ENCODE peak calls at places on chromosome 17, in eight cellular contexts. One of them, this sample, is unnamed. For H3K4me1, the result is how much of the 10 kb centered on the place peaks cover.

GRCh38 chr17:64173646-64174045 is 43.7 kb upstream of the ERN1 start:
- DNase-seq in gastrocnemius medialis: peak
- DNase-seq in adrenal gland: peak
- DNase-seq in HCT116: no peak
- DNase-seq in ovary: no peak
- DNase-seq in A549: no peak
- DNase-seq in IMR-90: no peak
- DNase-seq in prostate gland: no peak
- DNase-seq in this sample: no peak

GRCh38 chr17:42399948-42400843 is 12.0 kb upstream of the STAT3 start:
- DNase-seq in gastrocnemius medialis: no peak
- DNase-seq in adrenal gland: no peak
- DNase-seq in HCT116: no peak
- DNase-seq in ovary: no peak
- DNase-seq in A549: no peak
- DNase-seq in IMR-90: no peak
- DNase-seq in prostate gland: no peak
- DNase-seq in this sample: no peak

GRCh38 chr17:50035421-50035879 is 20.5 kb upstream of the ITGA3 start:
- DNase-seq in gastrocnemius medialis: no peak
- DNase-seq in adrenal gland: peak
- DNase-seq in HCT116: no peak
- DNase-seq in ovary: no peak
- DNase-seq in A549: no peak
- DNase-seq in IMR-90: no peak
- DNase-seq in prostate gland: no peak
- DNase-seq in this sample: no peak

GRCh38 chr17:57735707-57736106 is 9.4 kb downstream of the CCDC182 start:
- DNase-seq in gastrocnemius medialis: no peak
- DNase-seq in adrenal gland: no peak
- DNase-seq in HCT116: peak
- DNase-seq in ovary: no peak
- DNase-seq in A549: peak
- DNase-seq in IMR-90: no peak
- DNase-seq in prostate gland: no peak
- DNase-seq in this sample: no peak

GRCh38 chr17:79803421-79803996 is 6.6 kb upstream of the CBX8 start:
- DNase-seq in gastrocnemius medialis: no peak
- DNase-seq in adrenal gland: no peak
- DNase-seq in HCT116: no peak
- DNase-seq in ovary: no peak
- DNase-seq in A549: no peak
- DNase-seq in IMR-90: no peak
- DNase-seq in prostate gland: no peak
- DNase-seq in this sample: no peak

GRCh38 chr17:36593651-36594316 is 2.1 kb downstream of the DHRS11 start:
- DNase-seq in gastrocnemius medialis: no peak
- DNase-seq in adrenal gland: peak
- DNase-seq in HCT116: no peak
- DNase-seq in ovary: no peak
- DNase-seq in A549: no peak
- DNase-seq in IMR-90: no peak
- DNase-seq in prostate gland: no peak
- DNase-seq in this sample: peak

GRCh38 chr17:41810659-41811548 is 845 bp downstream of the P3H4 start:
- DNase-seq in gastrocnemius medialis: no peak
- DNase-seq in adrenal gland: no peak
- DNase-seq in HCT116: no peak
- DNase-seq in ovary: peak
- DNase-seq in A549: no peak
- DNase-seq in IMR-90: no peak
- DNase-seq in prostate gland: peak
- DNase-seq in this sample: peak

GRCh38 chr17:27609606-27610303 is 21.2 kb upstream of the LGALS9 start:
- DNase-seq in gastrocnemius medialis: no peak
- DNase-seq in adrenal gland: peak
- DNase-seq in HCT116: no peak
- DNase-seq in ovary: peak
- DNase-seq in A549: peak
- DNase-seq in IMR-90: peak
- DNase-seq in prostate gland: peak
- DNase-seq in this sample: peak

GRCh38 chr17:45341389-45342158 is 24.8 kb upstream of the MAP3K14 start:
- DNase-seq in gastrocnemius medialis: no peak
- DNase-seq in adrenal gland: peak
- DNase-seq in HCT116: peak
- DNase-seq in ovary: no peak
- DNase-seq in A549: peak
- DNase-seq in IMR-90: peak
- DNase-seq in prostate gland: no peak
- DNase-seq in this sample: peak

GRCh38 chr17:51352798-51353197 is 92.5 kb downstream of the UTP18 start:
- DNase-seq in gastrocnemius medialis: no peak
- DNase-seq in adrenal gland: no peak
- DNase-seq in HCT116: no peak
- DNase-seq in ovary: no peak
- DNase-seq in A549: no peak
- DNase-seq in IMR-90: no peak
- DNase-seq in prostate gland: no peak
- DNase-seq in this sample: no peak

GRCh38 chr17:48636177-48637018 is 10.2 kb upstream of the HOXB9 start:
- DNase-seq in gastrocnemius medialis: peak
- DNase-seq in adrenal gland: peak
- DNase-seq in HCT116: no peak
- DNase-seq in ovary: no peak
- DNase-seq in A549: peak
- DNase-seq in IMR-90: peak
- DNase-seq in prostate gland: no peak
- DNase-seq in this sample: peak

GRCh38 chr17:28076138-28076537 is 33.7 kb downstream of the NLK start:
- DNase-seq in gastrocnemius medialis: no peak
- DNase-seq in adrenal gland: no peak
- DNase-seq in HCT116: no peak
- DNase-seq in ovary: no peak
- DNase-seq in A549: no peak
- DNase-seq in IMR-90: no peak
- DNase-seq in prostate gland: no peak
- DNase-seq in this sample: no peak

GRCh38 chr17:68095205-68095811 is 59.8 kb downstream of the KPNA2 start:
- DNase-seq in gastrocnemius medialis: no peak
- DNase-seq in adrenal gland: no peak
- DNase-seq in HCT116: no peak
- DNase-seq in ovary: no peak
- DNase-seq in A549: no peak
- DNase-seq in IMR-90: no peak
- DNase-seq in prostate gland: no peak
- DNase-seq in this sample: no peak

GRCh38 chr17:31248986-31249385 is 48.1 kb downstream of the OMG start:
- DNase-seq in gastrocnemius medialis: no peak
- DNase-seq in adrenal gland: no peak
- DNase-seq in HCT116: no peak
- DNase-seq in ovary: no peak
- DNase-seq in A549: no peak
- DNase-seq in IMR-90: peak
- DNase-seq in prostate gland: no peak
- DNase-seq in this sample: no peak

GRCh38 chr17:8674344-8675305 is 44.1 kb upstream of the MYH10 start:
- DNase-seq in gastrocnemius medialis: no peak
- DNase-seq in adrenal gland: peak
- DNase-seq in HCT116: no peak
- DNase-seq in ovary: peak
- DNase-seq in A549: no peak
- DNase-seq in IMR-90: peak
- DNase-seq in prostate gland: no peak
- DNase-seq in this sample: peak

GRCh38 chr17:35731239-35731931 is at the start of gene RASL10B:
- DNase-seq in gastrocnemius medialis: no peak
- DNase-seq in adrenal gland: peak
- DNase-seq in HCT116: no peak
- DNase-seq in ovary: peak
- DNase-seq in A549: no peak
- DNase-seq in IMR-90: peak
- DNase-seq in prostate gland: peak
- DNase-seq in this sample: peak

GRCh38 chr17:3885970-3886369 is 6.9 kb downstream of the CAMKK1 start:
- DNase-seq in gastrocnemius medialis: no peak
- DNase-seq in adrenal gland: peak
- DNase-seq in HCT116: no peak
- DNase-seq in ovary: peak
- DNase-seq in A549: peak
- DNase-seq in IMR-90: peak
- DNase-seq in prostate gland: no peak
- DNase-seq in this sample: no peak

GRCh38 chr17:78675316-78675616 is 98.1 kb upstream of the DNAH17 start:
- DNase-seq in gastrocnemius medialis: no peak
- DNase-seq in adrenal gland: no peak
- DNase-seq in HCT116: no peak
- DNase-seq in ovary: no peak
- DNase-seq in A549: no peak
- DNase-seq in IMR-90: no peak
- DNase-seq in prostate gland: no peak
- DNase-seq in this sample: no peak
- TF ChIP-seq POLR2A in gastrocnemius medialis: no peak
- TF ChIP-seq POLR2A in adrenal gland: no peak
- TF ChIP-seq POLR2A in HCT116: no peak
- TF ChIP-seq POLR2A in ovary: no peak
- TF ChIP-seq POLR2A in A549: no peak
- TF ChIP-seq POLR2A in IMR-90: no peak
- TF ChIP-seq POLR2A in prostate gland: no peak
- TF ChIP-seq POLR2A in this sample: no peak

DNA sequence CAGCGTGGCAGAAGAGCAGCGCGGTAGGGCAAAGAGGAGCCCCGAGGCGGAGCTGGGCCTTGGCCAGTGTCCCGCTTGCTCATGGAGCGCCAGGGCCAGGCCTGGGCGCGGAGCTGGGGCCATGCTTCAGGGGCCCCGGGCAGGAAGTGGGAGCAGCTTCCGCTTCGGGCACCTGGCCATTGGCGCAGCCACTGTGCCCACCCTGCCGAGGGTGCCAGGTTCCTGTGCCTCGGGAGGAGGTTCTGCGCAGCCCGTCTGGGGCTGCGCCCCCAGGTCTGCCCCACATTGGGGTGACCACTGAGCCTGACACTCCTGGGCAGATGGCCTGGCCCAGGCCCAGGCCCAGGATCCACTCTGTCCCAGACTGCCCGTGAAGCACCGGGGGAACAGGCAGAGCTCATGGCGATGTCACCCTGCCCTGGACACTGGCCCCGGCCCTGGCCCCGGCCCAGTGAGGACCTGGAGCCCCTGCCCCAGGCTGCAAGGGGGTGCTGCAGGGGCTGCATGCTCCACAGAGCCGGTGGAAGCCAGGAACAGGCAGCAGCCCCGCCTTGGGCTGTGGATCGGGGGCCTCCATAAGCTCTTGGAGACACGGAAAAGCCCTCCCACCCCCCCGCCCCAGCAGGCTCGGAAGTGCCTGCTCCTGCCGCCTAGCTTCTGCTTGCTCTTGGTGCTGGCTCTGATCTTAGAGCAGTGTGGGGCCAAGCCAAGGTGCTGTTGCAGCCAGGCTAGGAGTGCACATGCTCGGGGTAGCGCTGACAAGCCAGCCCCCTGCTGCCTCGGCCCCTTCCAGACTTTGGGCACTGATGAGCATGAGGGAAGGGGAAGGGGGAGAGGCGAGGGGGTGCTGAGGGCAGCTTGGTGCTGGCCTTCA is 35.9 kb upstream of the FOXJ1 start:
- DNase-seq in gastrocnemius medialis: no peak
- DNase-seq in adrenal gland: no peak
- DNase-seq in HCT116: no peak
- DNase-seq in ovary: no peak
- DNase-seq in A549: no peak
- DNase-seq in IMR-90: no peak
- DNase-seq in prostate gland: no peak
- DNase-seq in this sample: no peak
- H3K4me1 ChIP-seq in gastrocnemius medialis: under half
- H3K4me1 ChIP-seq in adrenal gland: under half
- H3K4me1 ChIP-seq in HCT116: under half
- H3K4me1 ChIP-seq in ovary: under half
- H3K4me1 ChIP-seq in A549: under half
- H3K4me1 ChIP-seq in IMR-90: under half
- H3K4me1 ChIP-seq in prostate gland: under half
- H3K4me1 ChIP-seq in this sample: under half

DNA sequence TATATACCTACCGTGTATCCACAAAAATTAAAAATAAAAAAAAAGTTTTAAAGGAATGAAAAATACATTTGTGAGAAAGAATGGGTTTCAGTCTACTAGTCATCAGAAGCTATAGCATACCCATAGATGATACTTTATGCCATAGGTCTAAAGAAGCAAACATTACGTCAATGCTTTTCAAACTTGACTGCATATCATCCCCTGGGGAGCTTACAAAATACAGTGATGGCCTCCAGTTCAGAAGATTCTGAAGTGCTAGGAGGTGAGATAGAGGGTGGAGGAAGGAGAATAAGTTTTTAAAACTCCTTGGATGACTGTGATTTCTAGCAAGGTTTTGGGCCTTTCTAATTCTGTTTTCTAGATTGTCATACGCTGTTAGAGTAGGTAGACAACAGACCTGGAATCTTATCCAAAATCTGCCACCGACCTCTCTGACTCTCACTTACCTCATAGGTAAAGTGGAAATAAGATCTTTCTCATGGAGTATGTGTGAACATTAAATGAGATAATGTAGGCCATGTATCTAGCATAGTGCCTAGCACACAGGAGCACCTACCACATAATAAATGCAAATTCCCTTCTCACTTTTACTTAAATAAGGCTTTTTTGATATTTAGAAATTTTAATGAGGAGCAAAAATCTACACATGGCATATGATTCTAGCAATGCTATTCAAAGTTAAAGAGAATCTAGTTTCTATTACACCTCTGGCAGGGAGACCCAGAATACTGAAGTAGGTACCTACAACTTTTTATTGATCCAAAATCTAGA is 12.4 kb downstream of the MMD start:
- DNase-seq in gastrocnemius medialis: no peak
- DNase-seq in adrenal gland: no peak
- DNase-seq in HCT116: no peak
- DNase-seq in ovary: no peak
- DNase-seq in A549: no peak
- DNase-seq in IMR-90: no peak
- DNase-seq in prostate gland: no peak
- DNase-seq in this sample: no peak
- TF ChIP-seq POLR2A in gastrocnemius medialis: no peak
- TF ChIP-seq POLR2A in adrenal gland: no peak
- TF ChIP-seq POLR2A in HCT116: no peak
- TF ChIP-seq POLR2A in ovary: no peak
- TF ChIP-seq POLR2A in A549: no peak
- TF ChIP-seq POLR2A in IMR-90: no peak
- TF ChIP-seq POLR2A in prostate gland: no peak
- TF ChIP-seq POLR2A in this sample: no peak

DNA sequence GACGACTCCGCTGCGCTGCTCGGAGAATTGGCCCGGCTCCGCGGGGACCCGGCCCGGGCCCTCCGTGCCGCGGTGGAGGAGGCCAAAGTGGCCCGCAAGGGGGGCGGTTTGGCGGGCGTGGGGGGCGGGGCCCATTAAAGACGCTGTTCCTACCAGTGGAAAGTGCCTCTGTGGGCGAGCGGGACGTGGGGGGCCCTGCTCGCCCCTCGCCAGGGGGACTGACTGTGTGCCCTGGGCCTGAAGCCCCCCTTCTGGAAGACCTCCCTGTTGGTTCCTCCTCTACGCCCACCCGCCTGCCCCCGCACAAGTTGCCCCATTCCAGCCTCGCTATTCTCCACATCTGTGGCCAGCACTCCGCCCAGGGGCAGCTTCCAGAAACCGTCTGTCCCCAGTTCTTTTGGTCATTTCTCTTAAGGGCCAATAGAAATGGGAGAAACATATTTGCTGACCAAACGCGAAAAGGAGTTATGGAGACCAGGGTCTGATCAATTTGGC is 1.9 kb upstream of the FGF11 start:
- DNase-seq in gastrocnemius medialis: no peak
- DNase-seq in adrenal gland: no peak
- DNase-seq in HCT116: no peak
- DNase-seq in ovary: peak
- DNase-seq in A549: no peak
- DNase-seq in IMR-90: no peak
- DNase-seq in prostate gland: no peak
- DNase-seq in this sample: no peak
- H3K4me1 ChIP-seq in gastrocnemius medialis: under half
- H3K4me1 ChIP-seq in adrenal gland: half or more
- H3K4me1 ChIP-seq in HCT116: under half
- H3K4me1 ChIP-seq in ovary: under half
- H3K4me1 ChIP-seq in A549: under half
- H3K4me1 ChIP-seq in IMR-90: under half
- H3K4me1 ChIP-seq in prostate gland: under half
- H3K4me1 ChIP-seq in this sample: under half